ENCODE peak calls at places on chromosome 22, in five cellular contexts. X, Z, K, P and M are unnamed samples.

GRCh38 chr22:36301851-36302250 is 48.9 kb downstream of the APOL1 start:
- DNase-seq in X (no peak), Z (peak; percentile 97), K (no peak), P (no peak), M (no peak)

GRCh38 chr22:49993649-49994360 is 18.8 kb downstream of the IL17REL start:
- DNase-seq in X (no peak), Z (no peak), K (no peak), P (peak; percentile 49), M (no peak)

GRCh38 chr22:29030016-29030617 is 31.5 kb downstream of the C22orf31 start:
- DNase-seq in X (no peak), Z (no peak), K (peak; percentile 52), P (no peak), M (no peak)

GRCh38 chr22:48640890-48641771 is 1186.5 kb downstream of the BRD1 start:
- DNase-seq in X (peak; percentile 24), Z (no peak), K (no peak), P (no peak), M (peak; percentile 74)

GRCh38 chr22:36081023-36081431 is 52.4 kb upstream of the RBFOX2 start:
- DNase-seq in X (no peak), Z (peak; percentile 98), K (no peak), P (no peak), M (no peak)

GRCh38 chr22:47619631-47620030 is 857.2 kb downstream of the TBC1D22A start:
- DNase-seq in X (no peak), Z (no peak), K (no peak), P (no peak), M (no peak)

GRCh38 chr22:47618611-47619010 is 856.2 kb downstream of the TBC1D22A start:
- DNase-seq in X (no peak), Z (no peak), K (no peak), P (no peak), M (no peak)

GRCh38 chr22:46592390-46592872 is 27.8 kb upstream of the GRAMD4 start:
- DNase-seq in X (no peak), Z (peak; percentile 71), K (no peak), P (no peak), M (peak; percentile 84)

GRCh38 chr22:38935616-38936015 is 21.8 kb upstream of the APOBEC3A start:
- DNase-seq in X (no peak), Z (no peak), K (no peak), P (no peak), M (no peak)

GRCh38 chr22:29122041-29122440 is 49.2 kb downstream of the KREMEN1 start:
- DNase-seq in X (no peak), Z (no peak), K (no peak), P (no peak), M (no peak)

GRCh38 chr22:38460367-38460952 is 5.5 kb upstream of the KCNJ4 start:
- DNase-seq in X (no peak), Z (no peak), K (no peak), P (no peak), M (no peak)

GRCh38 chr22:44925465-44926123 is 84.2 kb downstream of the PHF21B start:
- DNase-seq in X (no peak), Z (no peak), K (no peak), P (peak; percentile 31), M (no peak)

GRCh38 chr22:38733329-38734202 is 22.2 kb downstream of the SUN2 start:
- DNase-seq in X (peak; percentile 80), Z (peak; percentile 55), K (peak; percentile 76), P (peak; percentile 76), M (peak; percentile 62)

GRCh38 chr22:48568736-48569330 is 1258.8 kb downstream of the BRD1 start:
- DNase-seq in X (no peak), Z (no peak), K (no peak), P (no peak), M (no peak)

GRCh38 chr22:27801197-27801615 is 350 bp downstream of the MN1 start:
- DNase-seq in X (peak; percentile 45), Z (peak; percentile 41), K (no peak), P (no peak), M (no peak)

GRCh38 chr22:17350292-17350691 is 19.0 kb upstream of the CECR2 start:
- DNase-seq in X (no peak), Z (no peak), K (no peak), P (no peak), M (no peak)

GRCh38 chr22:47457509-47458300 is 695.3 kb downstream of the TBC1D22A start:
- DNase-seq in X (no peak), Z (no peak), K (peak; percentile 2), P (no peak), M (no peak)

GRCh38 chr22:46619240-46619829 is 851 bp upstream of the GRAMD4 start:
- DNase-seq in X (no peak), Z (no peak), K (no peak), P (no peak), M (peak; percentile 91)

GRCh38 chr22:45129703-45130524 is 33.8 kb upstream of the NUP50 start:
- DNase-seq in X (no peak), Z (no peak), K (no peak), P (no peak), M (no peak)

GRCh38 chr22:25970996-25971811 is 198.1 kb upstream of the SEZ6L start:
- DNase-seq in X (no peak), Z (no peak), K (no peak), P (no peak), M (no peak)

GRCh38 chr22:40147388-40148176 is 30.1 kb upstream of the TNRC6B start:
- DNase-seq in X (no peak), Z (no peak), K (no peak), P (no peak), M (no peak)

GRCh38 chr22:35634981-35635540 is 13.2 kb upstream of the APOL6 start:
- DNase-seq in X (no peak), Z (peak; percentile 8), K (no peak), P (no peak), M (no peak)

GRCh38 chr22:27378343-27378800 is 423.2 kb downstream of the MN1 start:
- DNase-seq in X (no peak), Z (no peak), K (no peak), P (no peak), M (no peak)

GRCh38 chr22:49767355-49768062 is 60.2 kb downstream of the BRD1 start:
- DNase-seq in X (no peak), Z (peak; percentile 57), K (no peak), P (peak; percentile 45), M (peak; percentile 40)

DNA sequence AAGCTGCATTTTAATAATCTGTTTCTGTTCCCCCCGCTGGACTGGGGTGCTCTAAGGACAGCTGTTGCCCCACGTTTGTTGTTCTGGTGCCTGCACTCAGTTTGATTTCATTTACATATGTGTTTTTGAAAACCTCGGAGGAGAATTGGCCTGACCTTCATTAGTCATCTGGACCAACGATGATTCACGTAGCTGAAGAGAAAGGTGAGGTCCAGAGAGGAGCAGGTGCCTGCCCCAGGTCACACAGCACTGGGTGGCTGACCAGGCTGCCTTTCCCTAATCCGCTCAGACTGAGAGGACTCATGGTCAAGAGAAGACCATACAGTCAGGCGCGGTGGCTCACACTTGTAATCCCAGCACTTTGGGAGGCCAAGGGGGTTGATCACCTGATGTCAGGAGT is 3.8 kb downstream of the CSDC2 start:
- DNase-seq in X (no peak), Z (peak; percentile 46), K (no peak), P (peak; percentile 10), M (no peak)
- H3K4me1 ChIP-seq in X (peaks cover 32% of the 10 kb centered on the region), Z (peaks cover 26% of the 10 kb centered on the region), K (no peaks in the 10 kb centered on the region), P (no peaks in the 10 kb centered on the region), M (no peaks in the 10 kb centered on the region)

GRCh38 chr22:31241200-31241599 is 29.1 kb downstream of the LIMK2 start:
- DNase-seq in X (no peak), Z (peak; percentile 26), K (peak; percentile 35), P (no peak), M (no peak)
- H3K27ac ChIP-seq in X (no peak overlapping the region), Z (no peak overlapping the region), K (peak overlapping the region; percentile 9), P (peak overlapping the region; percentile 35), M (no peak overlapping the region)

GRCh38 chr22:20775342-20775895 is 1.5 kb downstream of the SERPIND1 start:
- DNase-seq in X (no peak), Z (no peak), K (no peak), P (no peak), M (no peak)

GRCh38 chr22:20773793-20774212 is at the start of gene SERPIND1:
- DNase-seq in X (no peak), Z (no peak), K (no peak), P (no peak), M (no peak)

GRCh38 chr22:20776624-20777405 is 2.9 kb downstream of the SERPIND1 start:
- DNase-seq in X (no peak), Z (no peak), K (no peak), P (no peak), M (no peak)

GRCh38 chr22:20774882-20775281 is 969 bp downstream of the SERPIND1 start:
- DNase-seq in X (no peak), Z (no peak), K (no peak), P (no peak), M (no peak)

GRCh38 chr22:20771918-20772625 is 1.8 kb upstream of the SERPIND1 start:
- DNase-seq in X (no peak), Z (no peak), K (no peak), P (no peak), M (no peak)
- TF ChIP-seq CTCF in X (no peak), Z (no peak), K (no peak), P (no peak), M (no peak)

GRCh38 chr22:19798320-19798665 is 37.7 kb downstream of the TBX1 start:
- DNase-seq in X (no peak), Z (no peak), K (no peak), P (no peak), M (no peak)

GRCh38 chr22:19797086-19797485 is 36.5 kb downstream of the TBX1 start:
- DNase-seq in X (no peak), Z (no peak), K (no peak), P (no peak), M (no peak)

GRCh38 chr22:19798825-19799224 is 38.2 kb downstream of the TBX1 start:
- DNase-seq in X (no peak), Z (no peak), K (no peak), P (no peak), M (no peak)

GRCh38 chr22:19796169-19796568 is 35.6 kb downstream of the TBX1 start:
- DNase-seq in X (no peak), Z (no peak), K (no peak), P (no peak), M (no peak)

GRCh38 chr22:19797631-19798319 is 37.2 kb downstream of the TBX1 start:
- DNase-seq in X (no peak), Z (no peak), K (no peak), P (no peak), M (no peak)
- H3K4me1 ChIP-seq in X (no peaks in the 10 kb centered on the region), Z (peaks cover 11% of the 10 kb centered on the region), K (no peaks in the 10 kb centered on the region), P (no peaks in the 10 kb centered on the region), M (no peaks in the 10 kb centered on the region)

DNA sequence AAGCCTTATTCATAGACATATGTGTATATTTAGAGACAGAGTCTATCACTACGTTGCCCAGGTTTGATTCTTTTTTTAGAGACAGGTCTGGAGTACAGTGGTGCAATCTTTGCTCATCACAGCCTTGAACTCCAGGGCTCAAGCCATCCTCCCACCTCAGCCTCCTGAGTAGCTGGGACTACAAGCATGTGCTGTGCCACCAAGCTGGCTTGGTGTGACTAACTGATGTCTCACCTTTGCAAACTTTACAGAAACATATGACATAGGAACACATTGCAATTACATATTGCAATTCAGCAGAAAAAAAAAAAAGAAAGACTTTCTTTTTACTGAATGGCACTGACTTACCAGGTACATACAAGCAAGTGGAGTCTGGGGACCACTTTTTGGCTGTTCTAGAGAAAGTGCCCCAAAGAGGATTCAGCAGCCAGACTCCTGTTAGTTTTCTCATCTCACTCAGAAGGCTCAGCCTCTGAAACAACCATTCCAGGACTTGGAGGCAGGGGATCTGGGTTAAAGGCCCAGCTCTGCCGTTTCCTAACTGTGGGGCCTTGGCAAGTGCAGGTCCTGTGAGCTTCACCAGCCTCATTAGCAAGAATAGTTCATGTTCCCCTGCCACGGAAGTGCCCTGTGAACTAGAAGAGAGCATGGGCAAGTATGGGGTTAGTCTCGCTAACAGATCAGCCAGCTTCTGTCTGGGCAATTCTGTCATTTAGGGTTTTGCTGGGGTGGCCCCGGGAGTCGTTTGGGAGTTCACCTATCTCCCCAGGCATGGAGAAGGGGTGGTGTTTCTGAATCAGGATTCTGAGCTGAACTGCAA is 11.2 kb upstream of the NFAM1 start:
- DNase-seq in X (no peak), Z (no peak), K (no peak), P (no peak), M (no peak)
- H3K27ac ChIP-seq in X (peak overlapping the region; percentile 84), Z (no peak overlapping the region), K (peak overlapping the region; percentile 55), P (peak overlapping the region; percentile 75), M (peak overlapping the region; percentile 78)